ENCODE peak calls at places on chromosomes 2 and 18, in four cellular contexts. D is effector memory CD4-positive, alpha-beta T cell; C is stimulated activated CD4-positive, alpha-beta T cell treated with anti-CD3 and anti-CD28 coated beads, Interleukin-12 subunit alpha, Interleukin-12 subunit beta, amount 100 ng/mL, for 4 hours; U is GOT3. L is an unnamed sample.

GRCh38 chr2:222769446-222769845 is 91.4 kb upstream of the ACSL3 start:
- DNase-seq in D (no peak), C (no peak), U (no peak), L (no peak)

GRCh38 chr18:47265197-47265596 is 13.7 kb upstream of the SKOR2 start:
- DNase-seq in D (no peak), C (no peak), U (no peak), L (peak; percentile 65)

GRCh38 chr18:7467708-7468466 is 99.2 kb upstream of the PTPRM start:
- DNase-seq in D (no peak), C (no peak), U (no peak), L (no peak)

GRCh38 chr2:190432567-190433231 is 24.5 kb downstream of the MFSD6 start:
- DNase-seq in D (no peak), C (no peak), U (no peak), L (no peak)

GRCh38 chr2:28570431-28570830 is 74.6 kb downstream of the PLB1 start:
- DNase-seq in D (no peak), C (no peak), U (no peak), L (no peak)

GRCh38 chr2:39881494-39881893 is 102.4 kb upstream of the THUMPD2 start:
- DNase-seq in D (no peak), C (no peak), U (no peak), L (no peak)

GRCh38 chr2:55891671-55892071 is 31.9 kb downstream of the EFEMP1 start:
- DNase-seq in D (no peak), C (no peak), U (no peak), L (no peak)

GRCh38 chr2:167733750-167734149 is 513.6 kb downstream of the STK39 start:
- DNase-seq in D (no peak), C (no peak), U (no peak), L (no peak)

GRCh38 chr2:98665638-98666037 is 57.2 kb downstream of the UNC50 start:
- DNase-seq in D (no peak), C (no peak), U (no peak), L (no peak)

GRCh38 chr2:43114210-43114609 is 112.2 kb downstream of the ZFP36L2 start:
- DNase-seq in D (no peak), C (no peak), U (no peak), L (no peak)

GRCh38 chr2:217875556-217876252 is 127.1 kb downstream of the TNS1 start:
- DNase-seq in D (no peak), C (no peak), U (no peak), L (no peak)

GRCh38 chr2:241494311-241494908 is 14.0 kb downstream of the STK25 start:
- DNase-seq in D (no peak), C (no peak), U (no peak), L (no peak)

GRCh38 chr2:37653093-37653492 is 18.3 kb downstream of the CDC42EP3 start:
- DNase-seq in D (no peak), C (no peak), U (no peak), L (no peak)

GRCh38 chr2:214881647-214882205 is 72.2 kb upstream of the BARD1 start:
- DNase-seq in D (no peak), C (no peak), U (no peak), L (no peak)

GRCh38 chr2:135703300-135703699 is 38.4 kb upstream of the UBXN4 start:
- DNase-seq in D (no peak), C (no peak), U (no peak), L (no peak)

GRCh38 chr2:126858013-126858412 is 40.7 kb upstream of the TEX51 start:
- DNase-seq in D (no peak), C (no peak), U (no peak), L (no peak)

GRCh38 chr2:190408538-190409271 is 550 bp downstream of the MFSD6 start:
- DNase-seq in D (peak; percentile 73), C (peak; percentile 61), U (no peak), L (peak; percentile 29)

GRCh38 chr2:68426885-68427579 is 40.1 kb downstream of the FBXO48 start:
- DNase-seq in D (no peak), C (no peak), U (no peak), L (no peak)

L was measured in 8988T.